ENCODE peak calls at places on chromosomes 5 and 9, in four cellular contexts. S, K, V and O are unnamed samples.
A peak's percentile ranks its signal among the peaks of the same experiment; 100 is the strongest.

GRCh38 chr5:177310757-177311173 is 933 bp downstream of the MXD3 start:
- DNase-seq in S (peak; percentile 69), K (peak; percentile 89), V (peak; percentile 54), O (peak; percentile 40)

GRCh38 chr5:43037929-43038510 is 2.1 kb downstream of the ANXA2R start:
- DNase-seq in K (peak; percentile 43), S (peak; percentile 36), V (no peak), O (peak; percentile 76)

GRCh38 chr9:95313010-95313498 is 4.5 kb downstream of the FANCC start:
- DNase-seq in K (no peak), V (peak; percentile 75), S (peak; percentile 20), O (peak; percentile 95)

GRCh38 chr9:110254500-110254899 is 1.8 kb downstream of the TXN start:
- DNase-seq in K (no peak), V (no peak), S (no peak), O (peak; percentile 47)

GRCh38 chr5:31626156-31626555 is 12.8 kb upstream of the PDZD2 start:
- DNase-seq in K (no peak), V (no peak), S (no peak), O (no peak)

GRCh38 chr5:147887026-147887627 is 8.6 kb downstream of the SCGB3A2 start:
- DNase-seq in K (peak; percentile 20), S (no peak), V (no peak), O (peak; percentile 29)

GRCh38 chr5:178120661-178121357 is 7.5 kb downstream of the N4BP3 start:
- DNase-seq in S (peak; percentile 94), K (peak; percentile 98), V (peak; percentile 98), O (peak; percentile 92)

GRCh38 chr5:10808347-10809212 is 47.5 kb upstream of the DAP start:
- DNase-seq in K (no peak), S (no peak), V (no peak), O (no peak)

GRCh38 chr9:101495810-101496209 is 37.8 kb upstream of the RNF20 start:
- DNase-seq in K (no peak), S (no peak), V (no peak), O (no peak)

GRCh38 chr9:73613092-73613701 is 461.5 kb downstream of the ANXA1 start:
- DNase-seq in K (no peak), S (no peak), V (no peak), O (no peak)

GRCh38 chr9:73615557-73615956 is 463.9 kb downstream of the ANXA1 start:
- DNase-seq in S (no peak), V (no peak), K (no peak), O (no peak)

GRCh38 chr9:73609381-73609780 is 457.7 kb downstream of the ANXA1 start:
- DNase-seq in V (no peak), K (no peak), S (no peak), O (no peak)

GRCh38 chr9:73611072-73611471 is 459.4 kb downstream of the ANXA1 start:
- DNase-seq in V (no peak), K (no peak), S (no peak), O (no peak)
- H3K4me1 ChIP-seq in V (no peaks in the 10 kb centered on the region), K (no peaks in the 10 kb centered on the region), S (no peaks in the 10 kb centered on the region), O (no peaks in the 10 kb centered on the region)

GRCh38 chr9:3180696-3181048 is 336.8 kb upstream of the PUM3 start:
- DNase-seq in V (no peak), K (no peak), S (no peak), O (no peak)
- H3K4me3 ChIP-seq in V (peak overlapping the region; percentile 54), K (no peak overlapping the region), S (no peak overlapping the region), O (no peak overlapping the region)

GRCh38 chr5:172278356-172278755 is 5.2 kb downstream of the UBTD2 start:
- DNase-seq in V (no peak), K (no peak), S (no peak), O (no peak)
- H3K4me1 ChIP-seq in V (peaks cover 15% of the 10 kb centered on the region), K (peaks cover 22% of the 10 kb centered on the region), S (no peaks in the 10 kb centered on the region), O (no peaks in the 10 kb centered on the region)

DNA sequence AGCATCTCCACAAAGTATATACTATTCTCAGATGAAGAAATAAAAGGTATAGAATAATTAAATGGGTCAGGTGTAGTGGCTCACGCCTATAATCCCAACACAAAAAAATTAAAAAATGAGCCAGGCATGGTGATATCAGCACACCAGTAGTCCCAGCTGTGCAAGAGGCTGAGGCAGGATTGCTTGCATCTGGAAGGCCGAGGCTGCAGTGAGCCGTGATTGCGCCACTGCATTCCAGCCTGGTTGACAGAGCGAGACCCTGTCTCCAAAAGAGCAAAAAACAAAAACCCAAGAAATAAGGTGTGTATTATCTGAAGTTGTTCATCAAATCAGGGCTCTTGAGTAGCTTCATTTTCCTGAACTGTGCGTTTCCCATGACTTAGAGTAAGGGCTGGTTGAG is 83.2 kb upstream of the MYO10 start:
- DNase-seq in K (no peak), V (no peak), S (no peak), O (no peak)
- H3K4me3 ChIP-seq in K (no peak overlapping the region), V (no peak overlapping the region), S (no peak overlapping the region), O (no peak overlapping the region)

DNA sequence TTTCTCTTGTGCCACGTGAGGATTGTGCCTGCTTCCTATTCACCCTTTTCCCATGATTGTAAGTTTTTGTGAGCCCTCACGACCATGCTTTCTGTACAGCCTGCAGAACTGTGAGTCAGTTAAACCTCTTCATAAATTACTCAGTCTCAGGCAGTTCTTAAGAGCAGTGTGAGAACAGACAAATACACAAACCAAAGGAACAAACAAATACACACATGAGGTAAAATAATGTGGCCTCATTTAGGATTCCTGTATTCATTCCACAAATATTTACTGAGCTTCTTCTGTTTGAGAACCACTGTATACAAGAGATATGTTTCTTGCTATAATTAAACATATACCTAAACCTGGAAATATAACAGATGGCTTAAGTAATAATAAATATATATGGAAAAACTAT is 760.3 kb downstream of the CDH9 start:
- DNase-seq in S (no peak), K (no peak), V (no peak), O (no peak)
- H3K4me1 ChIP-seq in S (no peaks in the 10 kb centered on the region), K (no peaks in the 10 kb centered on the region), V (no peaks in the 10 kb centered on the region), O (no peaks in the 10 kb centered on the region)

GRCh38 chr9:93207860-93208734 is 24.2 kb downstream of the WNK2 start:
- DNase-seq in S (no peak), V (peak; percentile 15), K (no peak), O (no peak)

GRCh38 chr9:93209097-93209496 is 25.2 kb downstream of the WNK2 start:
- DNase-seq in V (peak; percentile 32), K (no peak), S (no peak), O (peak; percentile 98)

GRCh38 chr9:93206576-93207155 is 22.7 kb downstream of the WNK2 start:
- DNase-seq in V (peak; percentile 50), S (no peak), K (no peak), O (no peak)

GRCh38 chr9:93205896-93206575 is 22.1 kb downstream of the WNK2 start:
- DNase-seq in V (peak; percentile 56), S (no peak), K (no peak), O (no peak)

DNA sequence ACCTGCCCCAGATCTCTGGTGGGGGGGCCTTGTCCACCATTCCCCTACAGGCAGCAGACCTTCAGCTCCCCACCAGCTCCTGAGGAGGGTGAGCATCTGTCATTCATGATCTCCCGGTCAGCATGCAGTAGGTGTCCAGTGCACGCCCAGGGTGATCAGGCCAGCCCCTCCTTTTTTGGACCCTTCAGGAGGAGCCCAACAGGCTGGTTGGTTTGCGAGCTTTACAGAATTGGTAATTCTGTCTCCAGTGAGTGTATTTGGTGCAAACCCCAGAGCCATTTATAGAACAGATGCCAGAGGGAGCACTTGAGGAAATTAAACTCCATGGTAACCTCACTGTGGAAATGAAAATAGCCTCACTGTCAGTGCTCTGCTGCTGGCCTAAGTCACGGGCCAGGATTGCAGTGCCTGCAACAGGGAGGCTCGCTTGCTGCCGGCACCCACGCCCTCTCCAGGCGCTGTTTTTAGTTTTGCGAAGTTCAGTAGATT is 23.4 kb downstream of the WNK2 start:
- DNase-seq in S (no peak), V (peak; percentile 84), K (no peak), O (peak; percentile 63)
- H3K4me3 ChIP-seq in S (no peak overlapping the region), V (peak overlapping the region; percentile 24), K (no peak overlapping the region), O (no peak overlapping the region)